ENCODE peak calls at places on chromosomes 3 and 15, in five cellular contexts. O is central memory CD4-positive, alpha-beta T cell; J is adrenal gland; E is hippocampal formation; W is mammary epithelial cell. Z is an unnamed sample.

GRCh38 chr15:69976366-69976994 is 121.2 kb downstream of the TLE3 start:
- DNase-seq in O (peak; percentile 18), J (no peak), E (no peak), W (peak; percentile 35), Z (peak; percentile 41)

GRCh38 chr3:67018105-67018788 is 20.1 kb downstream of the KBTBD8 start:
- DNase-seq in O (no peak), J (peak; percentile 56), E (no peak), W (peak; percentile 21), Z (peak; percentile 44)

GRCh38 chr3:156605686-156606605 is 51.0 kb upstream of the SSR3 start:
- DNase-seq in O (no peak), J (no peak), E (no peak), W (peak; percentile 40), Z (peak; percentile 42)

GRCh38 chr3:109918740-109919139 is 581.4 kb upstream of the DPPA4 start:
- DNase-seq in O (no peak), J (no peak), E (no peak), W (no peak), Z (no peak)

GRCh38 chr3:55662683-55663082 is 175.6 kb upstream of the WNT5A start:
- DNase-seq in O (no peak), J (no peak), E (no peak), W (peak; percentile 65), Z (no peak)

GRCh38 chr3:55218577-55218976 is 268.5 kb downstream of the WNT5A start:
- DNase-seq in O (no peak), J (no peak), E (no peak), W (no peak), Z (no peak)

GRCh38 chr15:28086175-28086703 is 12.9 kb downstream of the OCA2 start:
- DNase-seq in O (peak; percentile 32), J (peak; percentile 79), E (no peak), W (peak; percentile 35), Z (no peak)

GRCh38 chr15:66566963-66567531 is 1.2 kb upstream of the LCTL start:
- DNase-seq in O (peak; percentile 42), J (peak; percentile 67), E (peak; percentile 5), W (peak; percentile 45), Z (peak; percentile 65)

GRCh38 chr3:12999147-13000140 is 73.8 kb downstream of the IQSEC1 start:
- DNase-seq in O (no peak), J (peak; percentile 96), E (no peak), W (no peak), Z (peak; percentile 86)

GRCh38 chr3:135125171-135125801 is 330.2 kb downstream of the EPHB1 start:
- DNase-seq in O (no peak), J (no peak), E (no peak), W (peak; percentile 1), Z (no peak)

GRCh38 chr3:194058189-194058571 is 77.8 kb upstream of the HES1 start:
- DNase-seq in O (no peak), J (peak; percentile 62), E (no peak), W (peak; percentile 60), Z (peak; percentile 64)

GRCh38 chr3:58353722-58354553 is 21.2 kb downstream of the PXK start:
- DNase-seq in O (peak; percentile 36), J (no peak), E (no peak), W (no peak), Z (no peak)

GRCh38 chr3:79822076-79822475 is 54.3 kb upstream of the ROBO1 start:
- DNase-seq in O (no peak), J (no peak), E (no peak), W (no peak), Z (no peak)

GRCh38 chr3:10371167-10371566 is 50.3 kb upstream of the SEC13 start:
- DNase-seq in O (no peak), J (no peak), E (no peak), W (peak; percentile 53), Z (no peak)

GRCh38 chr15:33789141-33789540 is 179.2 kb upstream of the CHRM5 start:
- DNase-seq in O (no peak), J (no peak), E (no peak), W (no peak), Z (no peak)

GRCh38 chr3:196688349-196688748 is 23.7 kb downstream of the CEP19 start:
- DNase-seq in O (no peak), J (peak; percentile 71), E (no peak), W (peak; percentile 42), Z (peak; percentile 20)

GRCh38 chr3:127590593-127591477 is at the start of gene TPRA1:
- DNase-seq in O (peak; percentile 89), J (peak; percentile 98), E (peak; percentile 97), W (peak; percentile 98), Z (peak; percentile 94)

GRCh38 chr3:45441570-45442313 is 53.4 kb downstream of the LARS2 start:
- DNase-seq in O (no peak), J (no peak), E (no peak), W (no peak), Z (no peak)

GRCh38 chr3:111210003-111210699 is 138.5 kb downstream of the NECTIN3 start:
- DNase-seq in O (no peak), J (no peak), E (no peak), W (peak; percentile 28), Z (no peak)

Z was measured in heart right ventricle.